ENCODE peak calls at places on chromosomes 12 and 14, in ten cellular contexts. One of them, this sample, is unnamed.

GRCh38 chr12:103623716-103624115 is 36.6 kb downstream of the STAB2 start:
- DNase-seq in AG04450: no peak
- DNase-seq in endodermal cell: no peak
- DNase-seq in epithelial cell of esophagus: no peak
- DNase-seq in fibroblast of lung: no peak
- DNase-seq in A549: no peak
- DNase-seq in fibroblast of the aortic adventitia: no peak
- DNase-seq in GM06990: no peak
- DNase-seq in WERI-Rb-1: no peak
- DNase-seq in mesendoderm: no peak
- DNase-seq in this sample: no peak

GRCh38 chr12:109497675-109498074 is 20.2 kb downstream of the UBE3B start:
- DNase-seq in AG04450: no peak
- DNase-seq in endodermal cell: no peak
- DNase-seq in epithelial cell of esophagus: peak
- DNase-seq in fibroblast of lung: peak
- DNase-seq in A549: no peak
- DNase-seq in fibroblast of the aortic adventitia: no peak
- DNase-seq in GM06990: no peak
- DNase-seq in WERI-Rb-1: no peak
- DNase-seq in mesendoderm: no peak
- DNase-seq in this sample: peak

GRCh38 chr12:124399622-124400021 is 104.7 kb downstream of the RFLNA start:
- DNase-seq in AG04450: no peak
- DNase-seq in endodermal cell: peak
- DNase-seq in epithelial cell of esophagus: peak
- DNase-seq in fibroblast of lung: no peak
- DNase-seq in A549: peak
- DNase-seq in fibroblast of the aortic adventitia: no peak
- DNase-seq in GM06990: no peak
- DNase-seq in WERI-Rb-1: peak
- DNase-seq in mesendoderm: peak
- DNase-seq in this sample: no peak

GRCh38 chr12:27898022-27898421 is 74.5 kb downstream of the PTHLH start:
- DNase-seq in AG04450: no peak
- DNase-seq in endodermal cell: no peak
- DNase-seq in epithelial cell of esophagus: no peak
- DNase-seq in fibroblast of lung: peak
- DNase-seq in A549: no peak
- DNase-seq in fibroblast of the aortic adventitia: no peak
- DNase-seq in GM06990: no peak
- DNase-seq in WERI-Rb-1: no peak
- DNase-seq in mesendoderm: no peak
- DNase-seq in this sample: no peak

GRCh38 chr12:45354399-45354798 is 138.5 kb downstream of the ANO6 start:
- DNase-seq in AG04450: no peak
- DNase-seq in endodermal cell: no peak
- DNase-seq in epithelial cell of esophagus: no peak
- DNase-seq in fibroblast of lung: no peak
- DNase-seq in A549: no peak
- DNase-seq in fibroblast of the aortic adventitia: no peak
- DNase-seq in GM06990: no peak
- DNase-seq in WERI-Rb-1: no peak
- DNase-seq in mesendoderm: peak
- DNase-seq in this sample: no peak

GRCh38 chr12:104709692-104710435 is 248.2 kb downstream of the SLC41A2 start:
- DNase-seq in AG04450: no peak
- DNase-seq in endodermal cell: no peak
- DNase-seq in epithelial cell of esophagus: no peak
- DNase-seq in fibroblast of lung: peak
- DNase-seq in A549: no peak
- DNase-seq in fibroblast of the aortic adventitia: no peak
- DNase-seq in GM06990: no peak
- DNase-seq in WERI-Rb-1: no peak
- DNase-seq in mesendoderm: no peak
- DNase-seq in this sample: peak

GRCh38 chr14:75456069-75457023 is 28.5 kb downstream of the JDP2 start:
- DNase-seq in AG04450: no peak
- DNase-seq in endodermal cell: peak
- DNase-seq in epithelial cell of esophagus: peak
- DNase-seq in fibroblast of lung: no peak
- DNase-seq in A549: no peak
- DNase-seq in fibroblast of the aortic adventitia: no peak
- DNase-seq in GM06990: no peak
- DNase-seq in WERI-Rb-1: no peak
- DNase-seq in mesendoderm: no peak
- DNase-seq in this sample: no peak

GRCh38 chr14:65502676-65503124 is 90.2 kb downstream of the FUT8 start:
- DNase-seq in AG04450: peak
- DNase-seq in endodermal cell: no peak
- DNase-seq in epithelial cell of esophagus: peak
- DNase-seq in fibroblast of lung: peak
- DNase-seq in A549: no peak
- DNase-seq in fibroblast of the aortic adventitia: peak
- DNase-seq in GM06990: peak
- DNase-seq in WERI-Rb-1: no peak
- DNase-seq in mesendoderm: no peak
- DNase-seq in this sample: peak

GRCh38 chr12:126663304-126664094 is 1598.3 kb downstream of the AACS start:
- DNase-seq in AG04450: no peak
- DNase-seq in endodermal cell: peak
- DNase-seq in epithelial cell of esophagus: peak
- DNase-seq in fibroblast of lung: no peak
- DNase-seq in A549: peak
- DNase-seq in fibroblast of the aortic adventitia: peak
- DNase-seq in GM06990: no peak
- DNase-seq in WERI-Rb-1: peak
- DNase-seq in mesendoderm: peak
- DNase-seq in this sample: peak

GRCh38 chr14:65834812-65835211 is 422.3 kb downstream of the FUT8 start:
- DNase-seq in AG04450: no peak
- DNase-seq in endodermal cell: peak
- DNase-seq in epithelial cell of esophagus: no peak
- DNase-seq in fibroblast of lung: no peak
- DNase-seq in A549: no peak
- DNase-seq in fibroblast of the aortic adventitia: no peak
- DNase-seq in GM06990: no peak
- DNase-seq in WERI-Rb-1: no peak
- DNase-seq in mesendoderm: no peak
- DNase-seq in this sample: no peak

GRCh38 chr14:106665814-106666213 is 1139.4 kb downstream of the TMEM121 start:
- DNase-seq in AG04450: no peak
- DNase-seq in endodermal cell: no peak
- DNase-seq in epithelial cell of esophagus: no peak
- DNase-seq in fibroblast of lung: no peak
- DNase-seq in A549: no peak
- DNase-seq in fibroblast of the aortic adventitia: no peak
- DNase-seq in GM06990: peak
- DNase-seq in WERI-Rb-1: no peak
- DNase-seq in mesendoderm: no peak
- DNase-seq in this sample: no peak

GRCh38 chr12:104286538-104287482 is 16.7 kb upstream of the EID3 start:
- DNase-seq in AG04450: peak
- DNase-seq in endodermal cell: peak
- DNase-seq in epithelial cell of esophagus: peak
- DNase-seq in fibroblast of lung: peak
- DNase-seq in A549: peak
- DNase-seq in fibroblast of the aortic adventitia: peak
- DNase-seq in GM06990: peak
- DNase-seq in WERI-Rb-1: peak
- DNase-seq in mesendoderm: peak
- DNase-seq in this sample: peak

GRCh38 chr12:124867389-124867930 is 3.8 kb upstream of the SCARB1 start:
- DNase-seq in AG04450: peak
- DNase-seq in endodermal cell: no peak
- DNase-seq in epithelial cell of esophagus: peak
- DNase-seq in fibroblast of lung: peak
- DNase-seq in A549: no peak
- DNase-seq in fibroblast of the aortic adventitia: peak
- DNase-seq in GM06990: no peak
- DNase-seq in WERI-Rb-1: no peak
- DNase-seq in mesendoderm: no peak
- DNase-seq in this sample: peak

DNA sequence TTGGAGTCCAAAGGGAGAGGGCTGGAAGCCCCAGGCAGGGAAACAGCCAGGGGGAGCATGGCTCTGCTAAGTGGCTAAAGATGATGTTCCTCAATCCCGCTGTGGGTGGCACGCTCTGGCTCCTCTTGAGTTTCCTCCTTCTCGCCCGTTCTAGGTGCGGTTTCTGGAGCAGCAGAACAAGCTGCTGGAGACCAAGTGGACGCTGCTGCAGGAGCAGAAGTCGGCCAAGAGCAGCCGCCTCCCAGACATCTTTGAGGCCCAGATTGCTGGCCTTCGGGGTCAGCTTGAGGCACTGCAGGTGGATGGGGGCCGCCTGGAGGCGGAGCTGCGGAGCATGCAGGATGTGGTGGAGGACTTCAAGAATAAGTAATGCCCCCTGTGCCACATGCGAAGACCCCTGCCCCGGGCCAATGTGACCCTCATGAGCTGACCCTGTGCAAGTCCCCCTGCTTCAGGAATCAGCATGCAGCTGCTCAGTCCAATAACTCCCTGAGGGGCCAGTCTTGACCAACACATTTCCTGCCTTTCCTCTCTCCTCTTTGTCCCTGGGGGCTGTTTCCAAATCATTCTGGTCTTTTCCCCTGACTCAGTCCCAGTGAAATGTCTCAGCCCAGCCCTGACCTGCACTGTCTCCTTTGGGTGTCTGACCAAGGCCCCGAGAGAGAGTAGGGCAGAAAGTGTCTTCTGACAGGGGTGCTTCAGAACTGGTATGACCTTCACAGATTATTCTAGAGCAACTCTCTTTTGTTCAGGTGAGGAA is 2.1 kb downstream of the KRT7 start:
- DNase-seq in AG04450: no peak
- DNase-seq in endodermal cell: no peak
- DNase-seq in epithelial cell of esophagus: no peak
- DNase-seq in fibroblast of lung: no peak
- DNase-seq in A549: no peak
- DNase-seq in fibroblast of the aortic adventitia: peak
- DNase-seq in GM06990: no peak
- DNase-seq in WERI-Rb-1: no peak
- DNase-seq in mesendoderm: no peak
- DNase-seq in this sample: peak
- H3K4me3 ChIP-seq in AG04450: no peak
- H3K4me3 ChIP-seq in endodermal cell: no peak
- H3K4me3 ChIP-seq in epithelial cell of esophagus: peak
- H3K4me3 ChIP-seq in fibroblast of lung: no peak
- H3K4me3 ChIP-seq in A549: peak
- H3K4me3 ChIP-seq in fibroblast of the aortic adventitia: no peak
- H3K4me3 ChIP-seq in GM06990: no peak
- H3K4me3 ChIP-seq in WERI-Rb-1: no peak
- H3K4me3 ChIP-seq in mesendoderm: no peak
- H3K4me3 ChIP-seq in this sample: no peak

DNA sequence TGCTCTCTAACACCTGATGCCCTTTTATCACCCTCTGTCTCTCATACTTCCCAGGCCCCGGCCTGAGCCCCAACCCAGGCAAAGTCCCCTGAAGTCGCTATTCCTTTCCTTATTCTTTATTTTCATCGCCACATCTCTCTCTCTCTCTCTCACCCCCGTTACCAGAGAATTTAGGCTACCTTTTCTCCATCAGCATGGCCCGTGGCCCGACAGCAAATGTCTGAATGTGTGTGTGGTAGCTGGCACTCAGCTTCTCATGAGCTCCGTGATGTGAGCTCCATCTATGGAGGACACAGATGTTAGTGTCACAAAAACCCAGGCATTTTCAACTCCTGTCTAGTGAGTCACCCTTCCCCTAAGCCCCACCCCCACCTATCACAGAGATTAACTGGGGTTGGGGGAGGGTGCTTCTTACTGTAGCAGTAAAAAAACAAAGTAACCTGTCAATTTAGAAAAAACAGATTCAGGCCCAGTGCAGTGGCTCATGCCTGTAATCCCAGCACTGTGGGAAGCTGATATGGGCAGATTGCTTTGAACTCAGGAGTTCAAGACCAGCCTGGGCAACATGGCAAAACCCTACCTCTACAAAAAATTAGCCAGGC is 53.8 kb downstream of the VCPKMT start:
- DNase-seq in AG04450: no peak
- DNase-seq in endodermal cell: peak
- DNase-seq in epithelial cell of esophagus: peak
- DNase-seq in fibroblast of lung: peak
- DNase-seq in A549: peak
- DNase-seq in fibroblast of the aortic adventitia: peak
- DNase-seq in GM06990: no peak
- DNase-seq in WERI-Rb-1: peak
- DNase-seq in mesendoderm: peak
- DNase-seq in this sample: peak
- H3K4me3 ChIP-seq in AG04450: no peak
- H3K4me3 ChIP-seq in endodermal cell: no peak
- H3K4me3 ChIP-seq in epithelial cell of esophagus: no peak
- H3K4me3 ChIP-seq in fibroblast of lung: no peak
- H3K4me3 ChIP-seq in A549: no peak
- H3K4me3 ChIP-seq in fibroblast of the aortic adventitia: no peak
- H3K4me3 ChIP-seq in GM06990: peak
- H3K4me3 ChIP-seq in WERI-Rb-1: no peak
- H3K4me3 ChIP-seq in mesendoderm: no peak
- H3K4me3 ChIP-seq in this sample: no peak

DNA sequence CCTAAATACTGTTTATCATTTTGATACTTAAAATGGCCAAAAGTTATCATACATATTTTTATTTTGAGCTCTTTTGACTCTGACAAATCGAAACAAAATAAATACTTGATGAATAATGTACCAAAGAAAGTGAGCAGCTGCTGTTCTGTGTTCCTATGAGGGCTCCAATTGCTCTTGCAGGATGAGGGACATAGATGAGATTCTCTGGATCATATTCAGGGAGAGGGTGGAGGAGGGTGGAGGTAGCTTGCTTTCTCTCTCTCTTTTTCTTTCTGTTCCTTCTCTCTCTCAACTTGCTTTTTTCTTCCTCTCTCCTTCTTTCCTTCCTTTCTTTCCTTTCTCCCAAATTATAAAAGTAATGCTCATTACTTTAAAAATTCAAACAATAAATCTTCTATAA is 8.9 kb upstream of the MYH7 start:
- DNase-seq in AG04450: no peak
- DNase-seq in endodermal cell: no peak
- DNase-seq in epithelial cell of esophagus: no peak
- DNase-seq in fibroblast of lung: no peak
- DNase-seq in A549: no peak
- DNase-seq in fibroblast of the aortic adventitia: no peak
- DNase-seq in GM06990: no peak
- DNase-seq in WERI-Rb-1: no peak
- DNase-seq in mesendoderm: no peak
- DNase-seq in this sample: no peak
- H3K4me3 ChIP-seq in AG04450: no peak
- H3K4me3 ChIP-seq in endodermal cell: no peak
- H3K4me3 ChIP-seq in epithelial cell of esophagus: no peak
- H3K4me3 ChIP-seq in fibroblast of lung: no peak
- H3K4me3 ChIP-seq in A549: no peak
- H3K4me3 ChIP-seq in fibroblast of the aortic adventitia: no peak
- H3K4me3 ChIP-seq in GM06990: no peak
- H3K4me3 ChIP-seq in WERI-Rb-1: no peak
- H3K4me3 ChIP-seq in mesendoderm: no peak
- H3K4me3 ChIP-seq in this sample: no peak

DNA sequence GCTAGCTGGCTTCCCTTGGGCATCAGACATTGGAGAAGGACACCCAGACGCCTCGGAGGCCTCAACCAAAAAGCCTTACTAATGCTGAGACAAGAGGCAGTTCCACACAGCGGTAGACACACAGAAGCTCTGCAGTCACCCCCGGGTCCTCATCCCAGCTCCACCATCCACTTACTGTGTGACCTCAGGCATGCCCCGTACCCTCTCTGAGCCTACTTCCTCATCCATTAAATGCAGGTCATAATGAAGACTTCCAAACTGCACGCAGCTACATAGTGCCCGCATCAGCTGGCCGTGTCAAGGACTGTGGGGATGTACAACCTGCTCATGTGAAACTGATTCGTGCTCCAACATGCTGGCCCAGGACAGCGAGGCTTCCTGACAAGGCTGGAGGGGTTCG is 72.3 kb downstream of the KDM2B start:
- DNase-seq in AG04450: no peak
- DNase-seq in endodermal cell: no peak
- DNase-seq in epithelial cell of esophagus: no peak
- DNase-seq in fibroblast of lung: no peak
- DNase-seq in A549: no peak
- DNase-seq in fibroblast of the aortic adventitia: no peak
- DNase-seq in GM06990: no peak
- DNase-seq in WERI-Rb-1: no peak
- DNase-seq in mesendoderm: no peak
- DNase-seq in this sample: no peak
- H3K4me3 ChIP-seq in AG04450: no peak
- H3K4me3 ChIP-seq in endodermal cell: no peak
- H3K4me3 ChIP-seq in epithelial cell of esophagus: no peak
- H3K4me3 ChIP-seq in fibroblast of lung: no peak
- H3K4me3 ChIP-seq in A549: no peak
- H3K4me3 ChIP-seq in fibroblast of the aortic adventitia: no peak
- H3K4me3 ChIP-seq in GM06990: no peak
- H3K4me3 ChIP-seq in WERI-Rb-1: no peak
- H3K4me3 ChIP-seq in mesendoderm: no peak
- H3K4me3 ChIP-seq in this sample: no peak

This sample was measured in fibroblast of mammary gland.